ENCODE peak calls at places on chromosomes 11 and 22, in ten cellular contexts. One of them, this sample, is unnamed.

GRCh38 chr11:25094085-25094802 is 597.4 kb downstream of the LUZP2 start:
- DNase-seq in esophagus squamous epithelium: no peak
- DNase-seq in lower lobe of right lung: no peak
- DNase-seq in stomach: no peak
- DNase-seq in hepatocyte: peak; percentile 26
- DNase-seq in PC-3: no peak
- DNase-seq in tibial artery: no peak
- DNase-seq in gastrocnemius medialis: no peak
- DNase-seq in ovary: no peak
- DNase-seq in aorta: peak; percentile 54
- DNase-seq in this sample: no peak

GRCh38 chr22:23281406-23282088 is 101.2 kb downstream of the BCR start:
- DNase-seq in esophagus squamous epithelium: peak; percentile 27
- DNase-seq in lower lobe of right lung: peak; percentile 87
- DNase-seq in stomach: peak; percentile 88
- DNase-seq in hepatocyte: peak; percentile 88
- DNase-seq in PC-3: peak; percentile 76
- DNase-seq in tibial artery: peak; percentile 93
- DNase-seq in gastrocnemius medialis: peak; percentile 61
- DNase-seq in ovary: peak; percentile 89
- DNase-seq in aorta: peak; percentile 97
- DNase-seq in this sample: peak; percentile 93

GRCh38 chr22:35369996-35370395 is 10.9 kb upstream of the HMOX1 start:
- DNase-seq in esophagus squamous epithelium: no peak
- DNase-seq in lower lobe of right lung: no peak
- DNase-seq in stomach: no peak
- DNase-seq in hepatocyte: no peak
- DNase-seq in PC-3: no peak
- DNase-seq in tibial artery: no peak
- DNase-seq in gastrocnemius medialis: no peak
- DNase-seq in ovary: peak; percentile 38
- DNase-seq in aorta: no peak
- DNase-seq in this sample: no peak

GRCh38 chr11:35047179-35047578 is 91.8 kb upstream of the CD44 start:
- DNase-seq in esophagus squamous epithelium: no peak
- DNase-seq in lower lobe of right lung: no peak
- DNase-seq in stomach: no peak
- DNase-seq in hepatocyte: no peak
- DNase-seq in PC-3: no peak
- DNase-seq in tibial artery: no peak
- DNase-seq in gastrocnemius medialis: no peak
- DNase-seq in ovary: no peak
- DNase-seq in aorta: no peak
- DNase-seq in this sample: peak; percentile 73

GRCh38 chr22:17314472-17314871 is 54.8 kb upstream of the CECR2 start:
- DNase-seq in esophagus squamous epithelium: no peak
- DNase-seq in lower lobe of right lung: no peak
- DNase-seq in stomach: peak; percentile 14
- DNase-seq in hepatocyte: no peak
- DNase-seq in PC-3: no peak
- DNase-seq in tibial artery: no peak
- DNase-seq in gastrocnemius medialis: peak; percentile 57
- DNase-seq in ovary: no peak
- DNase-seq in aorta: no peak
- DNase-seq in this sample: no peak

GRCh38 chr11:33598426-33599069 is 102.1 kb downstream of the C11orf91 start:
- DNase-seq in esophagus squamous epithelium: no peak
- DNase-seq in lower lobe of right lung: no peak
- DNase-seq in stomach: no peak
- DNase-seq in hepatocyte: no peak
- DNase-seq in PC-3: no peak
- DNase-seq in tibial artery: no peak
- DNase-seq in gastrocnemius medialis: no peak
- DNase-seq in ovary: no peak
- DNase-seq in aorta: no peak
- DNase-seq in this sample: no peak

GRCh38 chr11:122229611-122230386 is 113.8 kb upstream of the BLID start:
- DNase-seq in esophagus squamous epithelium: no peak
- DNase-seq in lower lobe of right lung: no peak
- DNase-seq in stomach: no peak
- DNase-seq in hepatocyte: peak; percentile 21
- DNase-seq in PC-3: no peak
- DNase-seq in tibial artery: no peak
- DNase-seq in gastrocnemius medialis: no peak
- DNase-seq in ovary: no peak
- DNase-seq in aorta: no peak
- DNase-seq in this sample: no peak

GRCh38 chr11:102244681-102245409 is 72.4 kb upstream of the BIRC3 start:
- DNase-seq in esophagus squamous epithelium: no peak
- DNase-seq in lower lobe of right lung: no peak
- DNase-seq in stomach: no peak
- DNase-seq in hepatocyte: no peak
- DNase-seq in PC-3: peak; percentile 99
- DNase-seq in tibial artery: no peak
- DNase-seq in gastrocnemius medialis: no peak
- DNase-seq in ovary: no peak
- DNase-seq in aorta: no peak
- DNase-seq in this sample: no peak

GRCh38 chr11:9748361-9748970 is 84.6 kb downstream of the SWAP70 start:
- DNase-seq in esophagus squamous epithelium: no peak
- DNase-seq in lower lobe of right lung: peak; percentile 68
- DNase-seq in stomach: peak; percentile 42
- DNase-seq in hepatocyte: peak; percentile 80
- DNase-seq in PC-3: peak; percentile 80
- DNase-seq in tibial artery: peak; percentile 81
- DNase-seq in gastrocnemius medialis: peak; percentile 36
- DNase-seq in ovary: no peak
- DNase-seq in aorta: no peak
- DNase-seq in this sample: peak; percentile 63

GRCh38 chr11:61477734-61478148 is 30.8 kb upstream of the LRRC10B start:
- DNase-seq in esophagus squamous epithelium: no peak
- DNase-seq in lower lobe of right lung: no peak
- DNase-seq in stomach: peak; percentile 51
- DNase-seq in hepatocyte: peak; percentile 46
- DNase-seq in PC-3: peak; percentile 64
- DNase-seq in tibial artery: peak; percentile 81
- DNase-seq in gastrocnemius medialis: peak; percentile 37
- DNase-seq in ovary: peak; percentile 63
- DNase-seq in aorta: peak; percentile 89
- DNase-seq in this sample: peak; percentile 75

GRCh38 chr11:61481806-61482205 is 26.7 kb upstream of the LRRC10B start:
- DNase-seq in esophagus squamous epithelium: no peak
- DNase-seq in lower lobe of right lung: no peak
- DNase-seq in stomach: no peak
- DNase-seq in hepatocyte: no peak
- DNase-seq in PC-3: no peak
- DNase-seq in tibial artery: no peak
- DNase-seq in gastrocnemius medialis: no peak
- DNase-seq in ovary: no peak
- DNase-seq in aorta: no peak
- DNase-seq in this sample: no peak

GRCh38 chr11:61482513-61482912 is 26.0 kb upstream of the LRRC10B start:
- DNase-seq in esophagus squamous epithelium: no peak
- DNase-seq in lower lobe of right lung: no peak
- DNase-seq in stomach: no peak
- DNase-seq in hepatocyte: no peak
- DNase-seq in PC-3: peak; percentile 37
- DNase-seq in tibial artery: no peak
- DNase-seq in gastrocnemius medialis: no peak
- DNase-seq in ovary: no peak
- DNase-seq in aorta: no peak
- DNase-seq in this sample: no peak

GRCh38 chr11:61480261-61480660 is 28.3 kb upstream of the LRRC10B start:
- DNase-seq in esophagus squamous epithelium: no peak
- DNase-seq in lower lobe of right lung: no peak
- DNase-seq in stomach: no peak
- DNase-seq in hepatocyte: no peak
- DNase-seq in PC-3: no peak
- DNase-seq in tibial artery: no peak
- DNase-seq in gastrocnemius medialis: no peak
- DNase-seq in ovary: no peak
- DNase-seq in aorta: no peak
- DNase-seq in this sample: no peak

GRCh38 chr11:61480936-61481335 is 27.6 kb upstream of the LRRC10B start:
- DNase-seq in esophagus squamous epithelium: no peak
- DNase-seq in lower lobe of right lung: no peak
- DNase-seq in stomach: no peak
- DNase-seq in hepatocyte: peak; percentile 70
- DNase-seq in PC-3: peak; percentile 58
- DNase-seq in tibial artery: no peak
- DNase-seq in gastrocnemius medialis: no peak
- DNase-seq in ovary: no peak
- DNase-seq in aorta: no peak
- DNase-seq in this sample: no peak
- H3K27me3 ChIP-seq in esophagus squamous epithelium: no peaks in the 10 kb centered on the region
- H3K27me3 ChIP-seq in lower lobe of right lung: peaks cover 11% of the 10 kb centered on the region
- H3K27me3 ChIP-seq in stomach: peaks cover 19% of the 10 kb centered on the region
- H3K27me3 ChIP-seq in hepatocyte: no peaks in the 10 kb centered on the region
- H3K27me3 ChIP-seq in PC-3: no peaks in the 10 kb centered on the region
- H3K27me3 ChIP-seq in tibial artery: peaks cover 3% of the 10 kb centered on the region
- H3K27me3 ChIP-seq in gastrocnemius medialis: peaks cover 6% of the 10 kb centered on the region
- H3K27me3 ChIP-seq in ovary: no peaks in the 10 kb centered on the region
- H3K27me3 ChIP-seq in aorta: no peaks in the 10 kb centered on the region
- H3K27me3 ChIP-seq in this sample: no peaks in the 10 kb centered on the region

DNA sequence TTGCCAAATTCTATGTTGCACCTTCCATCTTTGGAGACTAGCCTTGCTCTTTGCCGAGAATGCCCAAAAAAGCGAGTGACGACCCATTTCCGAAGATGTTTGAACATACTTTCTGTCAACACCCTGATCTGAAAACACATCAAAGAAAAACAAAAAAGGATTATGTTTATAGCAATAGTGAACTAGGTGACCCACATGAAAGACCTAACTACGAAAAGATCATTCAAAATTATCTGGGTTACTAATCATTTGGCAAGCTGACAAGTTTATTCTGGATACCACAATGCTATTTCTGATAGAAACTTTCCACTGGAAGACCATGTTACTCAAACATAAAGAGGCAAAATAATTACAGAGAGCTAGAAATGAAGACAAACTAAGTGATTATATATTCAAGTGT is 27.0 kb downstream of the KCNJ1 start:
- DNase-seq in esophagus squamous epithelium: no peak
- DNase-seq in lower lobe of right lung: no peak
- DNase-seq in stomach: no peak
- DNase-seq in hepatocyte: no peak
- DNase-seq in PC-3: no peak
- DNase-seq in tibial artery: no peak
- DNase-seq in gastrocnemius medialis: no peak
- DNase-seq in ovary: no peak
- DNase-seq in aorta: no peak
- DNase-seq in this sample: no peak
- H3K4me1 ChIP-seq in esophagus squamous epithelium: peaks cover 8% of the 10 kb centered on the region
- H3K4me1 ChIP-seq in lower lobe of right lung: peaks cover 41% of the 10 kb centered on the region
- H3K4me1 ChIP-seq in stomach: peaks cover 10% of the 10 kb centered on the region
- H3K4me1 ChIP-seq in hepatocyte: peaks cover 2% of the 10 kb centered on the region
- H3K4me1 ChIP-seq in PC-3: no peaks in the 10 kb centered on the region
- H3K4me1 ChIP-seq in tibial artery: no peaks in the 10 kb centered on the region
- H3K4me1 ChIP-seq in gastrocnemius medialis: no peaks in the 10 kb centered on the region
- H3K4me1 ChIP-seq in ovary: peaks cover 7% of the 10 kb centered on the region
- H3K4me1 ChIP-seq in aorta: no peaks in the 10 kb centered on the region
- H3K4me1 ChIP-seq in this sample: peaks cover 25% of the 10 kb centered on the region

GRCh38 chr11:69301491-69302401 is 7.8 kb downstream of the MYEOV start:
- DNase-seq in esophagus squamous epithelium: no peak
- DNase-seq in lower lobe of right lung: peak; percentile 80
- DNase-seq in stomach: peak; percentile 79
- DNase-seq in hepatocyte: peak; percentile 47
- DNase-seq in PC-3: peak; percentile 100
- DNase-seq in tibial artery: no peak
- DNase-seq in gastrocnemius medialis: no peak
- DNase-seq in ovary: no peak
- DNase-seq in aorta: peak; percentile 87
- DNase-seq in this sample: peak; percentile 86
- H3K27me3 ChIP-seq in esophagus squamous epithelium: no peaks in the 10 kb centered on the region
- H3K27me3 ChIP-seq in lower lobe of right lung: no peaks in the 10 kb centered on the region
- H3K27me3 ChIP-seq in stomach: no peaks in the 10 kb centered on the region
- H3K27me3 ChIP-seq in hepatocyte: no peaks in the 10 kb centered on the region
- H3K27me3 ChIP-seq in PC-3: no peaks in the 10 kb centered on the region
- H3K27me3 ChIP-seq in tibial artery: no peaks in the 10 kb centered on the region
- H3K27me3 ChIP-seq in gastrocnemius medialis: no peaks in the 10 kb centered on the region
- H3K27me3 ChIP-seq in ovary: no peaks in the 10 kb centered on the region
- H3K27me3 ChIP-seq in aorta: no peaks in the 10 kb centered on the region
- H3K27me3 ChIP-seq in this sample: no peaks in the 10 kb centered on the region

DNA sequence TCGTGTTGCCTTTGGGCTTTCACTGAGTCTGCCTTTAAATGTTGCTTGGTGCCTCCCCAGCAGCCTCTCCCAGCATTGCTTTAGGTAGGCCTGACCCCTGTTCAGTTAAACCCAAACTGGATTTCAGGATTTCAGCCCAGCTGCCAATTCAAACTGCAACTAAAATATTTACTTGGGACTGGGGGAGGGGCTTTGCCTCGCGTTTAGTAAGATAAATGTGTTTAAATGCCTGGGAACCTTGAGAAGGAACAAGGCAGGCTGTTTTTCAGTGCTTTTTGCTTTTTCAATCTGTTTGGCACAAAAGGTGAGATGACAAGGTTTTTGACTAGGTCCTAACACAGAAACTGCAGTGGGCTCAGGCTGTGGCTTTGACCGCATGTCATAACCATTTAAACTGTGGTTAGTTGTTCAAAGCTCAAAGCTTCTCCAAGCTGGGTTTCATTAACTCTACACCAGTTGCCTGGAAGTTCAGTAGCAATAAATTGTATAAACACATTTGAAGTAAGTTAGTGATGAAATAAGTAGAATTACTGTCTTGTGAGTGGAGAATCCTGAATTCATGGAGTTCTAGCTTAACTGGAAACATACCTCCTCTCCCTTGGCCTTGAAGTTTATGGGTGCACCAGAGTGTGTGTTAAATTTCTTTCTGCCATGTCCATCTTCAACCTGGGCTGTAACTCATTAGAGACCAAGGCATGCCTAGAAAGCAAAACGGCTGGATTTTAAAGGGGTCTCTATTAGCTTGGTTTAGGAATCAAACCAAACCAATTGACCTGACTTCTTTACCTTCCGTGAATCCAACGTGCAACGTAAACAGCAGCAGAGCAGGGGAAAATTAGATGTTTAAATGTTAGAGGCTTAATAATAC is 3.6 kb downstream of the PKNOX2 start:
- DNase-seq in esophagus squamous epithelium: no peak
- DNase-seq in lower lobe of right lung: no peak
- DNase-seq in stomach: peak; percentile 38
- DNase-seq in hepatocyte: peak; percentile 31
- DNase-seq in PC-3: no peak
- DNase-seq in tibial artery: no peak
- DNase-seq in gastrocnemius medialis: no peak
- DNase-seq in ovary: no peak
- DNase-seq in aorta: no peak
- DNase-seq in this sample: no peak
- H3K4me1 ChIP-seq in esophagus squamous epithelium: peaks cover 77% of the 10 kb centered on the region
- H3K4me1 ChIP-seq in lower lobe of right lung: peaks cover 26% of the 10 kb centered on the region
- H3K4me1 ChIP-seq in stomach: peaks cover 77% of the 10 kb centered on the region
- H3K4me1 ChIP-seq in hepatocyte: peaks cover 53% of the 10 kb centered on the region
- H3K4me1 ChIP-seq in PC-3: peaks cover 7% of the 10 kb centered on the region
- H3K4me1 ChIP-seq in tibial artery: peaks cover 33% of the 10 kb centered on the region
- H3K4me1 ChIP-seq in gastrocnemius medialis: peaks cover 50% of the 10 kb centered on the region
- H3K4me1 ChIP-seq in ovary: peaks cover 26% of the 10 kb centered on the region
- H3K4me1 ChIP-seq in aorta: no peaks in the 10 kb centered on the region
- H3K4me1 ChIP-seq in this sample: no peaks in the 10 kb centered on the region

This sample was measured in Peyer's patch.